ENCODE peak calls at places on chromosomes 3 and 15, in seven cellular contexts. L is pulmonary artery endothelial cell; N is cardiac fibroblast; H is tibial artery; A is stimulated activated CD8-positive, alpha-beta memory T cell treated with anti-CD3 and anti-CD28 coated beads, Interleukin-12 subunit alpha, Interleukin-12 subunit beta, amount 100 ng/mL, for 4 hours; V is astrocyte of the spinal cord; T is left kidney. O is an unnamed sample.
A peak's percentile ranks its signal among the peaks of the same experiment; 100 is the strongest.

GRCh38 chr3:99625237-99625622 is 13.2 kb upstream of the COL8A1 start:
- DNase-seq in T (no peak), N (no peak), L (no peak), H (no peak), A (no peak), V (no peak), O (no peak)

GRCh38 chr15:56040081-56041035 is 46.9 kb upstream of the NEDD4 start:
- DNase-seq in H (peak; percentile 76), L (peak; percentile 86), N (peak; percentile 91), T (peak; percentile 61), A (no peak), V (peak; percentile 94), O (peak; percentile 66)

GRCh38 chr3:10505791-10506585 is 602 bp upstream of the ATP2B2 start:
- DNase-seq in A (no peak), T (peak; percentile 46), V (no peak), L (no peak), H (no peak), N (no peak), O (no peak)

GRCh38 chr3:50649451-50649931 is 25.2 kb upstream of the DOCK3 start:
- DNase-seq in V (no peak), N (peak; percentile 22), T (no peak), A (no peak), L (no peak), H (no peak), O (no peak)

GRCh38 chr3:151923901-151924300 is 50.5 kb downstream of the SUCNR1 start:
- DNase-seq in N (peak; percentile 51), T (no peak), V (peak; percentile 27), L (no peak), A (no peak), H (no peak), O (no peak)

GRCh38 chr3:70811880-70812279 is 499.4 kb upstream of the MDFIC2 start:
- DNase-seq in V (peak; percentile 81), H (peak; percentile 66), L (no peak), A (no peak), T (peak; percentile 54), N (peak; percentile 83), O (no peak)

GRCh38 chr15:57218826-57219576 is 157.3 kb upstream of the CGNL1 start:
- DNase-seq in L (no peak), V (peak; percentile 95), A (no peak), T (peak; percentile 85), N (peak; percentile 95), H (no peak), O (peak; percentile 54)

GRCh38 chr3:124859025-124859424 is 28.1 kb downstream of the ITGB5 start:
- DNase-seq in A (no peak), N (peak; percentile 45), H (no peak), L (peak; percentile 49), T (no peak), V (peak; percentile 89), O (peak; percentile 83)

GRCh38 chr15:41971893-41972340 is 440 bp downstream of the EHD4 start:
- DNase-seq in L (no peak), N (no peak), V (no peak), A (no peak), T (no peak), H (no peak), O (no peak)

GRCh38 chr15:89184367-89184766 is 37.0 kb downstream of the RLBP1 start:
- DNase-seq in A (no peak), T (no peak), L (no peak), V (no peak), H (no peak), N (no peak), O (no peak)

GRCh38 chr15:29093065-29093435 is 176.6 kb downstream of the NSMCE3 start:
- DNase-seq in T (no peak), V (no peak), L (no peak), A (no peak), H (peak; percentile 57), N (no peak), O (no peak)

GRCh38 chr15:49747340-49747739 is 126.5 kb downstream of the DTWD1 start:
- DNase-seq in N (no peak), L (no peak), T (no peak), V (no peak), H (no peak), A (no peak), O (no peak)

GRCh38 chr3:65174713-65175112 is 486.9 kb upstream of the ADAMTS9 start:
- DNase-seq in L (no peak), N (no peak), V (no peak), H (no peak), A (no peak), T (no peak), O (no peak)

GRCh38 chr3:197446713-197447455 is 108.9 kb downstream of the BDH1 start:
- DNase-seq in A (no peak), H (no peak), V (no peak), T (no peak), N (no peak), L (no peak), O (no peak)

GRCh38 chr15:78059110-78059839 is 18.2 kb downstream of the TBC1D2B start:
- DNase-seq in V (no peak), H (peak; percentile 59), N (no peak), L (no peak), T (no peak), A (no peak), O (no peak)

GRCh38 chr15:71397377-71397776 is 282.1 kb downstream of the THSD4 start:
- DNase-seq in A (no peak), H (no peak), L (no peak), T (no peak), N (peak; percentile 49), V (no peak), O (peak; percentile 43)